ENCODE peak calls at places on chromosomes 2 and 18, in six cellular contexts. Z is NT2/D1, W is HCT116, X is GM23248, Y is GM23338, D is ovary. S is an unnamed sample.

GRCh38 chr2:48569433-48569832 is 39.5 kb downstream of the STON1 start:
- DNase-seq in D (no peak), W (no peak), X (peak), Y (no peak), Z (no peak), S (no peak)

GRCh38 chr2:160174322-160174721 is 25.8 kb downstream of the ITGB6 start:
- DNase-seq in X (no peak), D (no peak), Y (no peak), Z (no peak), W (no peak), S (no peak)

GRCh38 chr18:80154293-80154692 is 45.2 kb downstream of the ADNP2 start:
- DNase-seq in Y (peak), Z (no peak), W (no peak), X (peak), D (no peak), S (peak)

GRCh38 chr2:232530626-232531260 is 4.8 kb downstream of the CHRND start:
- DNase-seq in D (no peak), W (no peak), X (no peak), Z (no peak), Y (no peak), S (no peak)

GRCh38 chr18:58054041-58054733 is 10.2 kb downstream of the NEDD4L start:
- DNase-seq in Z (no peak), Y (peak), D (no peak), W (no peak), X (peak), S (peak)

GRCh38 chr2:109383505-109384307 is 230.1 kb downstream of the SEPTIN10 start:
- DNase-seq in Z (no peak), D (peak), Y (no peak), X (no peak), W (no peak), S (no peak)

GRCh38 chr2:12131975-12132374 is 385.5 kb downstream of the LPIN1 start:
- DNase-seq in Y (no peak), X (peak), D (no peak), Z (no peak), W (no peak), S (peak)

GRCh38 chr2:105604938-105605337 is 139.8 kb upstream of the NCK2 start:
- DNase-seq in Y (no peak), D (no peak), Z (no peak), X (peak), W (no peak), S (no peak)

GRCh38 chr2:54456526-54457325 is 599 bp downstream of the SPTBN1 start:
- DNase-seq in W (no peak), Z (no peak), X (peak), Y (peak), D (peak), S (peak)

GRCh38 chr2:240605867-240606743 is 19.2 kb upstream of the GPR35 start:
- DNase-seq in D (no peak), Z (no peak), W (no peak), X (no peak), Y (no peak), S (no peak)
- H3K4me3 ChIP-seq in D (no peak), Z (no peak), W (no peak), X (no peak), Y (no peak), S (no peak)

DNA sequence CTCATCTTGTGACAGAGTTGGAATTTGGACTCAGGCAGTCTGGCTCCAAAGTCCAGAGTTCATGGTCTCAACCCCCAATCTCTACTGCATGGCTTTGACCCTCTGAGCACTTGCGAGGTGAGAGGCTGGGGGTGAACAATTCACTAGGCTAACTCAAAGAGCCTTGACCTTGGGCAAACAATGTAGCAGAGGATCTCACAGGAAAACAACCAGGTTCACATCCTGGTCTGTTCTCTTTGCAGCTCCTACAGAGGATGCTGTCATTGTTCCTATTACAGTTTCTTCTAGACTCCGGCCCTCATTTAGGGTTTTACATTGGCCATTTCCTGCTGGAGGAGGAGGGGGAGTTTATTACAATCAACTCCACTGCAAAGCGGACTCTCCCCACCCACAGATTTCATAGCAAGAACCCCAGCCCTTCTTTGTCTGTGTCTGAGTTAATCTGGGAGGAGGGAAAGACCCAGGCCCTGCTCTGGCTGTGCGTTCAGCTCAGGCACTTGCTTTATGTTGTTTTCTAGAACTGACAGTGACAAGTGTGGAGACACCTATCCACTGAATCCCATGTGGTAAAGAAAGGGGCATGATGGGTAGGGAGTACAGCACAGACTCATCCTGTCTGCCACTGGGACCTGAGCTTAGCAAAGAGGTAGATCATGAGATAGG is 101.6 kb downstream of the LBH start:
- DNase-seq in Z (no peak), Y (no peak), D (no peak), W (no peak), X (no peak), S (no peak)
- H3K4me3 ChIP-seq in Z (no peak), Y (no peak), D (no peak), W (no peak), X (no peak), S (no peak)

GRCh38 chr2:240134466-240134865 is 1.6 kb downstream of the COPS9 start:
- DNase-seq in W (no peak), Z (no peak), X (peak), D (peak), Y (no peak), S (no peak)
- H3K4me3 ChIP-seq in W (peak), Z (no peak), X (peak), D (no peak), Y (peak), S (peak)

GRCh38 chr2:238158807-238159539 is at the start of gene ERFE:
- DNase-seq in Z (peak), Y (peak), D (peak), X (peak), W (no peak), S (no peak)

GRCh38 chr2:238159676-238160205 is 971 bp downstream of the ERFE start:
- DNase-seq in Z (no peak), W (no peak), D (no peak), Y (no peak), X (no peak), S (no peak)

GRCh38 chr2:238155761-238156694 is 2.7 kb upstream of the ERFE start:
- DNase-seq in Z (no peak), X (no peak), W (no peak), Y (no peak), D (no peak), S (no peak)

GRCh38 chr2:238157506-238158017 is 1.2 kb upstream of the ERFE start:
- DNase-seq in Y (peak), X (no peak), W (no peak), D (no peak), Z (no peak), S (no peak)

GRCh38 chr2:238158018-238158806 is 558 bp upstream of the ERFE start:
- DNase-seq in Y (peak), X (no peak), D (no peak), Z (no peak), W (no peak), S (no peak)
- H3K4me3 ChIP-seq in Y (peak), X (no peak), D (peak), Z (no peak), W (no peak), S (no peak)

DNA sequence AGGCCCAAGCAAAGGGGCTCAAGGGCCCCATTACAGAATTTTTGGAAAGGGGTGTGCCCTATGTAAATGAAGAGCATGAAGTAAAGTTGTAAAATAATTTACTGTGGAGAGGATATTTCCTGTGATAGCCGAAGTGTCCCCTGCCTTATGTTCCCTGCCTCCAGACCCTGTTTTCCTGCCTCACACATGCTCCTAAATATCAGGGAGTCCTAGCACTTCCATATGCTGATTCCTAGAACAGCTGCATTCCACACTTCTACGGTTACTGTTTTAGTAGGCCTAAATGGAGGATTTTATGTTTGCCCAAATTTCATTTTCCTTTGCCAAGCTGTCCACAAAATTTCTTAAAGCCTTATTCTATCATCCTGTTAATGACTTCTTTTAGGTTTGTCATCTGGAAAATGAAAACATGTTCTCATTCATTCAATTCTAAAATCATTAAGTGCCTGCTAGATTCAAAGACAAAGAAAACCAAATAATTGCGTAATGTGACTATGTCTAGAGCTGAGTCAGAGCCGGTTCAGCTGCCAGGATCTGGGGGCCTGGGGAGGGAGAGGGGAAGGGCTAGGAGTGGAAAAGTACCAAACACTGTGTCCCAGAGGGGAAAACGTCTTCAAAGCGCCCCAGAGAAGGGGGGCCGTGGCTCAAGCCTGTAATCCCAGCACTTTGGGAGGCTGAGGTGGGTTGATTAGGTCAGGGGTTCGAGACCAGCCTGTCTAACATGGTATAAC is 25.8 kb upstream of the IMPA2 start:
- DNase-seq in D (no peak), Y (peak), W (no peak), Z (no peak), X (peak), S (peak)
- H3K4me3 ChIP-seq in D (no peak), Y (no peak), W (no peak), Z (no peak), X (peak), S (no peak)

GRCh38 chr2:99708231-99708630 is 218.4 kb upstream of the REV1 start:
- DNase-seq in Y (peak), W (no peak), D (no peak), X (no peak), Z (no peak), S (no peak)
- H3K4me3 ChIP-seq in Y (no peak), W (no peak), D (no peak), X (no peak), Z (no peak), S (no peak)

S was measured in fibroblast of mammary gland.